ENCODE peak calls at places on chromosomes 7 and 10, in eight cellular contexts. T is mesendoderm; U is mammary epithelial cell; C is activated CD8-positive, alpha-beta memory T cell treated with anti-CD3 and anti-CD28 coated beads for 1 hour; P is NCI-H2171 treated with DMSO at 0.1 percent for 48 hours; Y is activated naive CD4-positive, alpha-beta T cell treated with anti-CD3 and anti-CD28 coated beads for 36 hours; M is NT2/D1; G is A549. L is an unnamed sample.

GRCh38 chr10:78777466-78778256 is 291.1 kb upstream of the ZMIZ1 start:
- DNase-seq in U (no peak), T (peak; percentile 21), P (no peak), G (no peak), Y (no peak), C (no peak), M (no peak), L (no peak)

GRCh38 chr7:155300641-155301452 is 3.2 kb downstream of the INSIG1 start:
- DNase-seq in M (no peak), T (no peak), G (no peak), C (no peak), Y (no peak), U (no peak), P (no peak), L (peak; percentile 75)

GRCh38 chr7:156752371-156753297 is 112.1 kb downstream of the RNF32 start:
- DNase-seq in Y (no peak), T (no peak), M (no peak), C (no peak), G (no peak), U (no peak), P (no peak), L (no peak)

GRCh38 chr7:16421333-16422099 is at the start of gene CRPPA:
- DNase-seq in T (peak; percentile 69), U (peak; percentile 83), G (no peak), Y (peak; percentile 45), M (peak; percentile 36), C (no peak), P (peak; percentile 47), L (no peak)

GRCh38 chr7:45709168-45710034 is 135.2 kb downstream of the ADCY1 start:
- DNase-seq in C (no peak), U (no peak), G (no peak), P (no peak), M (no peak), T (no peak), Y (no peak), L (peak; percentile 77)

GRCh38 chr7:142440219-142441073 is 182.6 kb upstream of the PRSS58 start:
- DNase-seq in G (no peak), U (peak; percentile 48), M (peak; percentile 20), C (no peak), T (peak; percentile 93), P (no peak), Y (no peak), L (no peak)

GRCh38 chr7:29865526-29865925 is 59.2 kb downstream of the WIPF3 start:
- DNase-seq in Y (no peak), G (no peak), C (no peak), U (peak; percentile 42), P (no peak), T (no peak), M (no peak), L (no peak)

GRCh38 chr10:103843854-103844567 is 11.4 kb downstream of the SH3PXD2A start:
- DNase-seq in Y (no peak), U (no peak), T (no peak), M (no peak), G (no peak), C (no peak), P (no peak), L (no peak)

GRCh38 chr10:90960355-90960814 is 39.5 kb upstream of the ANKRD1 start:
- DNase-seq in C (no peak), M (no peak), U (peak; percentile 78), G (peak; percentile 28), Y (peak; percentile 6), T (peak; percentile 36), P (no peak), L (no peak)

GRCh38 chr10:79207096-79207357 is 138.3 kb downstream of the ZMIZ1 start:
- DNase-seq in U (no peak), Y (no peak), C (no peak), G (no peak), T (no peak), P (no peak), M (no peak), L (no peak)